ENCODE peak calls at places on chromosomes 1 and 21, in nine cellular contexts. O is ovary, U is IMR-90, Z is fibroblast of mammary gland, J is endothelial cell of umbilical vein, B is tibial artery, G is GM23338, X is PC-9, H is lower lobe of right lung. R is an unnamed sample.

GRCh38 chr1:54488831-54489626 is 59.0 kb upstream of the ACOT11 start:
- DNase-seq in O (peak), U (peak), Z (peak), J (peak), B (peak), G (peak), X (peak), H (peak), R (peak)

GRCh38 chr1:44250113-44250781 is 37.0 kb downstream of the DMAP1 start:
- DNase-seq in O (no peak), U (no peak), Z (no peak), J (no peak), B (no peak), G (no peak), X (no peak), H (no peak), R (no peak)

GRCh38 chr1:7549277-7549676 is 221.8 kb upstream of the VAMP3 start:
- DNase-seq in O (no peak), U (peak), Z (peak), J (peak), B (no peak), G (no peak), X (no peak), H (peak), R (peak)

GRCh38 chr1:109791495-109792040 is 27.8 kb upstream of the EPS8L3 start:
- DNase-seq in O (no peak), U (no peak), Z (no peak), J (no peak), B (peak), G (no peak), X (no peak), H (peak), R (no peak)

GRCh38 chr1:186605762-186606350 is 74.4 kb downstream of the PTGS2 start:
- DNase-seq in O (no peak), U (peak), Z (peak), J (peak), B (peak), G (peak), X (no peak), H (peak), R (peak)

GRCh38 chr21:45312296-45312695 is 24.6 kb upstream of the POFUT2 start:
- DNase-seq in O (no peak), U (no peak), Z (no peak), J (no peak), B (no peak), G (no peak), X (no peak), H (no peak), R (no peak)

GRCh38 chr1:39196244-39197215 is 8.0 kb upstream of the MACF1 start:
- DNase-seq in O (no peak), U (peak), Z (peak), J (peak), B (no peak), G (no peak), X (no peak), H (no peak), R (peak)

GRCh38 chr1:22636369-22636768 is at the start of gene C1QA:
- DNase-seq in O (no peak), U (no peak), Z (no peak), J (no peak), B (peak), G (no peak), X (no peak), H (peak), R (no peak)

GRCh38 chr21:29155118-29155932 is 24.9 kb downstream of the MAP3K7CL start:
- DNase-seq in O (peak), U (peak), Z (peak), J (peak), B (peak), G (peak), X (no peak), H (peak), R (peak)

GRCh38 chr1:234611153-234611798 is 1.3 kb upstream of the IRF2BP2 start:
- DNase-seq in O (no peak), U (peak), Z (peak), J (peak), B (no peak), G (peak), X (peak), H (no peak), R (peak)

GRCh38 chr1:5480906-5481305 is 511.3 kb downstream of the NPHP4 start:
- DNase-seq in O (no peak), U (no peak), Z (no peak), J (no peak), B (no peak), G (no peak), X (no peak), H (no peak), R (no peak)

GRCh38 chr1:163821679-163822078 is 499.9 kb downstream of the NUF2 start:
- DNase-seq in O (no peak), U (no peak), Z (no peak), J (no peak), B (no peak), G (no peak), X (no peak), H (no peak), R (no peak)

GRCh38 chr1:119038363-119038762 is 50.2 kb upstream of the TBX15 start:
- DNase-seq in O (no peak), U (no peak), Z (no peak), J (no peak), B (no peak), G (no peak), X (no peak), H (no peak), R (no peak)

GRCh38 chr1:26571381-26571780 is 41.8 kb downstream of the RPS6KA1 start:
- DNase-seq in O (no peak), U (no peak), Z (no peak), J (no peak), B (no peak), G (no peak), X (no peak), H (no peak), R (no peak)

GRCh38 chr1:164673584-164674214 is 114.7 kb downstream of the PBX1 start:
- DNase-seq in O (no peak), U (no peak), Z (no peak), J (no peak), B (no peak), G (peak), X (no peak), H (no peak), R (no peak)

GRCh38 chr1:50735443-50735842 is 224.6 kb downstream of the FAF1 start:
- DNase-seq in O (no peak), U (peak), Z (peak), J (peak), B (no peak), G (peak), X (no peak), H (no peak), R (peak)

GRCh38 chr1:116126281-116126680 is 15.1 kb downstream of the MAB21L3 start:
- DNase-seq in O (no peak), U (no peak), Z (no peak), J (no peak), B (no peak), G (no peak), X (no peak), H (no peak), R (no peak)

GRCh38 chr1:116033322-116033721 is 57.0 kb downstream of the SLC22A15 start:
- DNase-seq in O (no peak), U (no peak), Z (no peak), J (no peak), B (no peak), G (no peak), X (no peak), H (no peak), R (no peak)

GRCh38 chr1:198187973-198188588 is 31.3 kb downstream of the NEK7 start:
- DNase-seq in O (no peak), U (no peak), Z (no peak), J (peak), B (no peak), G (no peak), X (no peak), H (no peak), R (no peak)

DNA sequence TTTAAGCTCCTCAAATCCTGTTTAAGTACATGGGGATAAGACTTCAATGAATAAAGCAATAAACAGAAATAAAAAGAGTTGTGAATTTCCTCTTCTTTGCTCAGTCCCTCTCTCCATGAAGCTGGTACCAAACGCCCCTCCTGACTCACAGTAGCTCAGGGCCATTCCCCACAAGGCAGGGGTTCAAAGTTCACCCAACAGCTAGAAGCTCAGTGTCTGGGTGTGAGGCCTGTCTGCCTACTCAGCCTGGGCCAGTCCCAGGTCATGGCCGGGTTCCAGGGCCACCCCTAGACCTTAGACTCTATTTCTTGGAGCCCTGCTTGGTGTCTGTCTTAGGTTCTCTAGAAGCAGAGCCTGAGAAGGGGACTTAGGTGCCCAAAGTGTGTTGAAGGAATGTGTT is 251.5 kb downstream of the GRIK3 start:
- DNase-seq in O (no peak), U (no peak), Z (no peak), J (no peak), B (no peak), G (no peak), X (no peak), H (no peak), R (no peak)
- TF ChIP-seq CTCF in O (no peak), U (no peak), Z (no peak), J (no peak), B (no peak), G (no peak), X (no peak), H (no peak), R (no peak)

GRCh38 chr1:1418464-1419362 is 2.4 kb downstream of the ANKRD65 start:
- DNase-seq in O (no peak), U (no peak), Z (no peak), J (no peak), B (no peak), G (no peak), X (no peak), H (no peak), R (no peak)
- H3K4me3 ChIP-seq in O (no peak), U (no peak), Z (no peak), J (no peak), B (no peak), G (no peak), X (no peak), H (peak), R (no peak)

DNA sequence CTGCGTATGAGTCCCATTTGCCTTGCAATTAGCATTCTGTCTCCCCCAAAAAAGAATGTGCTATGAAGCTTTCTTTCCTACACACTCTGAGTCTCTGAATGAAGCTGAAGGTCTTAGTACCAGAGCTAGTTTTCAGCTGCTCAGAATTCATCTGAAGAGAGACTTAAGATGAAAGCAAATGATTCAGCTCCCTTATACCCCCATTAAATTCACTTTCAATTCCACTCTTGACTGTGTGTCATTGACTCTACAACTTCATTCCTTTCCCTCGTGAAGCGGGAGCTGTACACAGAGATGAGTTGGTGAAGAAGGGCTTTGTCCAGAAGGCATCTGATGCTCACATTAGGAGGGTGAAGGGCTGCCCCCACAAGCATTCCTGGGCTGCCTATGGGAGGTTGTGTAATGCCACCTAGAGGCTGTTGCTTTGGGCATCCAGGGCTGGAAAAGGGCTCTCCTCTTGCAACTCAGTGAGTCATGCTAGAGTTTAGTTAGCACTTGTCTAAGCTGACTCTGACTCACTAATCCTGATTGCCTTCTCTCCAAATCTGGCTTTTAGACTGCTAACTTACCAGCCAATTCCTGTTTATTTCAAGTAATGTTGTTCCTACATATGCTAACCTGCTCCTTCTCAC is 1.8 kb downstream of the SPRR1B start:
- DNase-seq in O (no peak), U (peak), Z (peak), J (peak), B (no peak), G (peak), X (peak), H (no peak), R (peak)
- TF ChIP-seq CTCF in O (no peak), U (peak), Z (peak), J (no peak), B (no peak), G (peak), X (peak), H (no peak), R (peak)

GRCh38 chr21:16196521-16197208 is 466.9 kb downstream of the USP25 start:
- DNase-seq in O (no peak), U (no peak), Z (peak), J (peak), B (no peak), G (no peak), X (no peak), H (no peak), R (peak)
- H3K4me3 ChIP-seq in O (peak), U (no peak), Z (peak), J (peak), B (peak), G (no peak), X (no peak), H (peak), R (peak)

GRCh38 chr1:52404116-52404974 is at the start of the genes ORC1 and PRPF38A:
- DNase-seq in O (peak), U (peak), Z (peak), J (peak), B (peak), G (peak), X (peak), H (peak), R (peak)
- TF ChIP-seq CTCF in O (no peak), U (peak), Z (peak), J (peak), B (peak), G (peak), X (peak), H (peak), R (peak)

R was measured in astrocyte of the spinal cord.